ENCODE peak calls at places on chromosomes 5 and 9, in five cellular contexts. One of them, this sample, is unnamed.

GRCh38 chr5:6644841-6645240 is 11.6 kb downstream of the SRD5A1 start:
- DNase-seq in H54: no peak
- DNase-seq in endothelial cell of umbilical vein: no peak
- DNase-seq in tibial nerve: no peak
- DNase-seq in body of pancreas: no peak
- DNase-seq in this sample: no peak

GRCh38 chr5:77213601-77214000 is 3.1 kb downstream of the PDE8B start:
- DNase-seq in H54: no peak
- DNase-seq in endothelial cell of umbilical vein: no peak
- DNase-seq in tibial nerve: no peak
- DNase-seq in body of pancreas: no peak
- DNase-seq in this sample: no peak

GRCh38 chr9:81874926-81875325 is 53.3 kb upstream of the SPATA31D4 start:
- DNase-seq in H54: no peak
- DNase-seq in endothelial cell of umbilical vein: peak
- DNase-seq in tibial nerve: no peak
- DNase-seq in body of pancreas: no peak
- DNase-seq in this sample: no peak

GRCh38 chr5:115461506-115462290 is 82.9 kb downstream of the FEM1C start:
- DNase-seq in H54: peak
- DNase-seq in endothelial cell of umbilical vein: peak
- DNase-seq in tibial nerve: no peak
- DNase-seq in body of pancreas: no peak
- DNase-seq in this sample: peak

GRCh38 chr5:139637438-139638089 is 10.6 kb upstream of the CXXC5 start:
- DNase-seq in H54: peak
- DNase-seq in endothelial cell of umbilical vein: peak
- DNase-seq in tibial nerve: peak
- DNase-seq in body of pancreas: peak
- DNase-seq in this sample: peak

GRCh38 chr5:159936686-159937329 is 20.5 kb downstream of the ADRA1B start:
- DNase-seq in H54: no peak
- DNase-seq in endothelial cell of umbilical vein: no peak
- DNase-seq in tibial nerve: no peak
- DNase-seq in body of pancreas: no peak
- DNase-seq in this sample: no peak

GRCh38 chr5:65263291-65263690 is 218.4 kb downstream of the ADAMTS6 start:
- DNase-seq in H54: no peak
- DNase-seq in endothelial cell of umbilical vein: no peak
- DNase-seq in tibial nerve: no peak
- DNase-seq in body of pancreas: no peak
- DNase-seq in this sample: no peak

GRCh38 chr5:150778517-150779396 is at the start of gene SMIM3:
- DNase-seq in H54: peak
- DNase-seq in endothelial cell of umbilical vein: peak
- DNase-seq in tibial nerve: peak
- DNase-seq in body of pancreas: peak
- DNase-seq in this sample: peak

GRCh38 chr9:14994738-14995137 is 84.5 kb upstream of the FREM1 start:
- DNase-seq in H54: no peak
- DNase-seq in endothelial cell of umbilical vein: no peak
- DNase-seq in tibial nerve: no peak
- DNase-seq in body of pancreas: no peak
- DNase-seq in this sample: no peak

GRCh38 chr5:75659791-75660453 is 48.7 kb downstream of the ANKDD1B start:
- DNase-seq in H54: no peak
- DNase-seq in endothelial cell of umbilical vein: no peak
- DNase-seq in tibial nerve: no peak
- DNase-seq in body of pancreas: no peak
- DNase-seq in this sample: no peak

GRCh38 chr5:141514330-141515111 is 25.6 kb downstream of the PCDHGC5 start:
- DNase-seq in H54: no peak
- DNase-seq in endothelial cell of umbilical vein: peak
- DNase-seq in tibial nerve: peak
- DNase-seq in body of pancreas: no peak
- DNase-seq in this sample: no peak

GRCh38 chr9:110192531-110193326 is 15.2 kb downstream of the C9orf152 start:
- DNase-seq in H54: no peak
- DNase-seq in endothelial cell of umbilical vein: peak
- DNase-seq in tibial nerve: peak
- DNase-seq in body of pancreas: no peak
- DNase-seq in this sample: no peak

GRCh38 chr5:10762178-10762775 is 1.2 kb upstream of the DAP start:
- DNase-seq in H54: no peak
- DNase-seq in endothelial cell of umbilical vein: peak
- DNase-seq in tibial nerve: peak
- DNase-seq in body of pancreas: peak
- DNase-seq in this sample: peak

GRCh38 chr5:90161399-90161798 is 248.2 kb downstream of the CETN3 start:
- DNase-seq in H54: no peak
- DNase-seq in endothelial cell of umbilical vein: peak
- DNase-seq in tibial nerve: peak
- DNase-seq in body of pancreas: peak
- DNase-seq in this sample: peak

GRCh38 chr9:38309324-38310195 is 82.9 kb upstream of the ALDH1B1 start:
- DNase-seq in H54: no peak
- DNase-seq in endothelial cell of umbilical vein: no peak
- DNase-seq in tibial nerve: no peak
- DNase-seq in body of pancreas: no peak
- DNase-seq in this sample: no peak

GRCh38 chr9:69223605-69224004 is 49.5 kb downstream of the TJP2 start:
- DNase-seq in H54: peak
- DNase-seq in endothelial cell of umbilical vein: peak
- DNase-seq in tibial nerve: no peak
- DNase-seq in body of pancreas: peak
- DNase-seq in this sample: peak

GRCh38 chr5:1001406-1002270 is 7.0 kb upstream of the NKD2 start:
- DNase-seq in H54: no peak
- DNase-seq in endothelial cell of umbilical vein: no peak
- DNase-seq in tibial nerve: no peak
- DNase-seq in body of pancreas: no peak
- DNase-seq in this sample: no peak

GRCh38 chr9:38419216-38419615 is 5.0 kb downstream of the IGFBPL1 start:
- DNase-seq in H54: no peak
- DNase-seq in endothelial cell of umbilical vein: no peak
- DNase-seq in tibial nerve: no peak
- DNase-seq in body of pancreas: no peak
- DNase-seq in this sample: no peak

GRCh38 chr5:36908544-36909260 is 32.1 kb downstream of the NIPBL start:
- DNase-seq in H54: no peak
- DNase-seq in endothelial cell of umbilical vein: no peak
- DNase-seq in tibial nerve: no peak
- DNase-seq in body of pancreas: no peak
- DNase-seq in this sample: no peak

GRCh38 chr5:175683231-175683630 is 25.4 kb downstream of the HRH2 start:
- DNase-seq in H54: no peak
- DNase-seq in endothelial cell of umbilical vein: no peak
- DNase-seq in tibial nerve: no peak
- DNase-seq in body of pancreas: no peak
- DNase-seq in this sample: no peak

GRCh38 chr5:36443941-36444340 is 142.2 kb upstream of the RANBP3L start:
- DNase-seq in H54: no peak
- DNase-seq in endothelial cell of umbilical vein: no peak
- DNase-seq in tibial nerve: no peak
- DNase-seq in body of pancreas: no peak
- DNase-seq in this sample: no peak

GRCh38 chr5:149406203-149406978 is 27.3 kb upstream of the IL17B start:
- DNase-seq in H54: no peak
- DNase-seq in endothelial cell of umbilical vein: no peak
- DNase-seq in tibial nerve: peak
- DNase-seq in body of pancreas: no peak
- DNase-seq in this sample: no peak

GRCh38 chr5:151158287-151158661 is 695 bp upstream of the ANXA6 start:
- DNase-seq in H54: no peak
- DNase-seq in endothelial cell of umbilical vein: no peak
- DNase-seq in tibial nerve: no peak
- DNase-seq in body of pancreas: peak
- DNase-seq in this sample: no peak

GRCh38 chr5:57482671-57483106 is at the start of gene ACTBL2:
- DNase-seq in H54: no peak
- DNase-seq in endothelial cell of umbilical vein: no peak
- DNase-seq in tibial nerve: no peak
- DNase-seq in body of pancreas: no peak
- DNase-seq in this sample: no peak

GRCh38 chr5:171855265-171855664 is 69.6 kb downstream of the SMIM23 start:
- DNase-seq in H54: no peak
- DNase-seq in endothelial cell of umbilical vein: no peak
- DNase-seq in tibial nerve: no peak
- DNase-seq in body of pancreas: no peak
- DNase-seq in this sample: no peak

DNA sequence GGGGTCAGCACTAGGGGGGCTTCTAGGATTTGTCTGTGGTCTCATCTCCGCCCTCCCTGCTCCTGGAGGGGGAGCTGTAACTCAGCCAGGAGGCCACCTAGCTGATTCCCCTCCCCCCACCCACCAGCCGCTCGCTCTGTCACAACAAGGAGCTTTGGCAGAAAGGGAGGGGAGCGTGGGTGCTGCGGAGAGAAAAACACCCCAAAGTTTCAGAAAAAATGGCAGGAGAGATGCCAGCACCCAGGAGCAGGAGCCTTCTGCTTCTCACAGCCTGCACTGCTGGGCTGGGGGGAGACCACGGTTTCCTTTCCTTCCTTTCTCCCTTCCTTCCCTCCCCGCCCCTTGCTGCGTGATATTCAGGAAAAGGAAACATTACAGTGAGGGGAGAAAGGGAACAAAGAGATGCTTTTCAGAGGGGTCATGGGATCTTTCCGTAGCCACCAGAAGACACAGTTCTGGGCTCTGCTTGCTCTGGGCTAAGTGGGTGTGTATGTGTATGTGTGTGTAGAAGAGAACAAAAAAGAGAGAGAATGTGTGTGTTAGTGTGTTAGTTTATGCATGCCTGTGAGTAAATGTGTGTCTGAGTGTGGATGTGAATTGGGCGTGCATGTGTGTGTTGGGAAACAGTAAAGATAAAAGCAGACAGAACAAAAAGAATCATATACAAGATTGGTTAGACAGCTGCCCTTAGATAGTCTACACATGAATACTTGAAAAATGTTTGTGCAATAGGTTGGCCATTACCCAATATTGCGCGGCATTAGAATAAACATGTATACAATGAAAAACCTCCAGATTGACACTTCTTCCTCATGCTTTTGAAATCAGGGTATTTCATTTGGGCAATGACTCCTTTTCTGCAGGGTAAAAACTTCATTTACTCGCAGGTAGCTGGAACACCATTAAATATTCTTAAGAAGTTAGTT is 36.4 kb upstream of the HSPA9 start:
- DNase-seq in H54: no peak
- DNase-seq in endothelial cell of umbilical vein: peak
- DNase-seq in tibial nerve: no peak
- DNase-seq in body of pancreas: peak
- DNase-seq in this sample: peak
- TF ChIP-seq POLR2A in H54: no peak
- TF ChIP-seq POLR2A in endothelial cell of umbilical vein: no peak
- TF ChIP-seq POLR2A in tibial nerve: no peak
- TF ChIP-seq POLR2A in body of pancreas: no peak
- TF ChIP-seq POLR2A in this sample: no peak

DNA sequence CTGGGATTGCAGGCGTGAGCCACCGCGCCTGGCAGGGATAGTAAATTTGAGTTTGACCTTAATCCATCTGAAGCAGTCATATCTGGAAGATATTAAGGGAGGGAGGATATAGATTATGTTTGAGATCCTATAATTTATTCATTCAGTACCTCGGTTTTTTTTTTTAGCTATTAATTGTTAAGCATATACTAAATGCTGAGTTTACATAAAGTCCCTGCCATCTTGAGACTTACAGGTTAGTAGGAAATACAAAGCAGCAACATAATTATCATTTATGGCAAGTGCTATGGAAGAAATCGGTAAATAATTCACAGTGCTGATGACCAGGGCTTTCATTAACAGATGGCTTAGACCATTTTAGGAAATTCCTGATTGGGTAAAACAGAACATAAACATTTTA is 66.5 kb upstream of the FCHO2 start:
- DNase-seq in H54: no peak
- DNase-seq in endothelial cell of umbilical vein: no peak
- DNase-seq in tibial nerve: no peak
- DNase-seq in body of pancreas: no peak
- DNase-seq in this sample: no peak
- TF ChIP-seq POLR2A in H54: no peak
- TF ChIP-seq POLR2A in endothelial cell of umbilical vein: no peak
- TF ChIP-seq POLR2A in tibial nerve: no peak
- TF ChIP-seq POLR2A in body of pancreas: no peak
- TF ChIP-seq POLR2A in this sample: no peak

GRCh38 chr5:71586941-71587708 is at the start of gene MCCC2:
- DNase-seq in H54: peak
- DNase-seq in endothelial cell of umbilical vein: peak
- DNase-seq in tibial nerve: peak
- DNase-seq in body of pancreas: peak
- DNase-seq in this sample: peak
- TF ChIP-seq POLR2A in H54: peak
- TF ChIP-seq POLR2A in endothelial cell of umbilical vein: peak
- TF ChIP-seq POLR2A in tibial nerve: peak
- TF ChIP-seq POLR2A in body of pancreas: peak
- TF ChIP-seq POLR2A in this sample: peak

DNA sequence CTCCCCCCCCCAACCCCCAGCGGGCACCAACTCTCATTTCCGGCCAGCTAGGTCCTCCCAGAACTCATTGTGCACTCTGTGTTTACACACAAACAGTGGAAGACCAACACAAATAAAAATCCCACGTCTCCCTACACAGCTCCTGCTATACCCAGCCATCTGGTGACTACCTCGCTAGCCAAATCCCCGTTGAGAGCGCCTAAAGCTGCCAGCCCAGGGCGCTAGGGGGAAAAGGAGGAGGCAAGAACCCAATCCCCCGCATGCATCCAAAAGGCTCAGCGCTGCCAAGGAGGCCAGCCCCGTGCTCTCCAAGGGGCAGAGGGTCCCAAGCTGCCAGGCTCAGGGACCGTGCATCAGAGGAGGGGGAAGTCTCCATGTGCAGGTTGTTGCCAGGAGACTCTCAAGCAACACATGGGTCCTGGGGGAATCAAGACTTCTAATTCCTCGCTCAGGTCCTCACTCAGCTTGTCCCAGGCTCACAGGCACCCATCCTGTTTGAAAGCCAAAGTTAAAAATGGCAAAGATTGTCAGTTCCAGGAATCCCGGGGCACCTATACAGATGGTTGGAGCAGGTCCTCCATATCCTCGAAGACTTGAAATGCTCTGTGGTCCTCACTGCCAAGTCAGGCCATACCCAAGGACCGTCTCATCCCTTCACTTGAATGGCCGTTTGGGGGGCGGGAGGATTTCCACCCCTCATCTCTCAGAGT is 2.7 kb downstream of the ASTN2 start:
- DNase-seq in H54: no peak
- DNase-seq in endothelial cell of umbilical vein: no peak
- DNase-seq in tibial nerve: no peak
- DNase-seq in body of pancreas: no peak
- DNase-seq in this sample: no peak
- TF ChIP-seq POLR2A in H54: no peak
- TF ChIP-seq POLR2A in endothelial cell of umbilical vein: no peak
- TF ChIP-seq POLR2A in tibial nerve: no peak
- TF ChIP-seq POLR2A in body of pancreas: no peak
- TF ChIP-seq POLR2A in this sample: no peak

GRCh38 chr5:177310757-177311173 is 933 bp downstream of the MXD3 start:
- DNase-seq in H54: no peak
- DNase-seq in endothelial cell of umbilical vein: peak
- DNase-seq in tibial nerve: no peak
- DNase-seq in body of pancreas: no peak
- DNase-seq in this sample: peak
- TF ChIP-seq POLR2A in H54: peak
- TF ChIP-seq POLR2A in endothelial cell of umbilical vein: no peak
- TF ChIP-seq POLR2A in tibial nerve: no peak
- TF ChIP-seq POLR2A in body of pancreas: no peak
- TF ChIP-seq POLR2A in this sample: no peak

This sample was measured in erythroblast.